ENCODE peak calls at places on chromosomes 1 and 21, in eight cellular contexts. One of them, this sample, is unnamed.

GRCh38 chr1:54355931-54356679 is 50.1 kb downstream of the SSBP3 start:
- DNase-seq in bronchial epithelial cell: no peak
- DNase-seq in osteocyte: no peak
- DNase-seq in heart left ventricle: no peak
- DNase-seq in CD8-positive, alpha-beta T cell: no peak
- DNase-seq in kidney: no peak
- DNase-seq in dorsolateral prefrontal cortex: no peak
- DNase-seq in WTC11: no peak
- DNase-seq in this sample: no peak

GRCh38 chr1:7403265-7404045 is 367.6 kb upstream of the VAMP3 start:
- DNase-seq in bronchial epithelial cell: no peak
- DNase-seq in osteocyte: peak
- DNase-seq in heart left ventricle: no peak
- DNase-seq in CD8-positive, alpha-beta T cell: no peak
- DNase-seq in kidney: no peak
- DNase-seq in dorsolateral prefrontal cortex: no peak
- DNase-seq in WTC11: no peak
- DNase-seq in this sample: no peak

GRCh38 chr1:165075725-165076370 is 280.7 kb downstream of the LMX1A start:
- DNase-seq in bronchial epithelial cell: peak
- DNase-seq in osteocyte: no peak
- DNase-seq in heart left ventricle: no peak
- DNase-seq in CD8-positive, alpha-beta T cell: no peak
- DNase-seq in kidney: no peak
- DNase-seq in dorsolateral prefrontal cortex: no peak
- DNase-seq in WTC11: peak
- DNase-seq in this sample: no peak

GRCh38 chr1:211323156-211324063 is 3.2 kb upstream of the TRAF5 start:
- DNase-seq in bronchial epithelial cell: peak
- DNase-seq in osteocyte: no peak
- DNase-seq in heart left ventricle: no peak
- DNase-seq in CD8-positive, alpha-beta T cell: peak
- DNase-seq in kidney: no peak
- DNase-seq in dorsolateral prefrontal cortex: no peak
- DNase-seq in WTC11: peak
- DNase-seq in this sample: peak

GRCh38 chr21:35905973-35906357 is 154.4 kb downstream of the SETD4 start:
- DNase-seq in bronchial epithelial cell: no peak
- DNase-seq in osteocyte: no peak
- DNase-seq in heart left ventricle: no peak
- DNase-seq in CD8-positive, alpha-beta T cell: no peak
- DNase-seq in kidney: no peak
- DNase-seq in dorsolateral prefrontal cortex: no peak
- DNase-seq in WTC11: no peak
- DNase-seq in this sample: no peak

GRCh38 chr1:56908619-56909340 is 54.2 kb downstream of the C8A start:
- DNase-seq in bronchial epithelial cell: no peak
- DNase-seq in osteocyte: no peak
- DNase-seq in heart left ventricle: no peak
- DNase-seq in CD8-positive, alpha-beta T cell: no peak
- DNase-seq in kidney: no peak
- DNase-seq in dorsolateral prefrontal cortex: no peak
- DNase-seq in WTC11: no peak
- DNase-seq in this sample: no peak

GRCh38 chr1:229379901-229380300 is 37.1 kb upstream of the CCSAP start:
- DNase-seq in bronchial epithelial cell: no peak
- DNase-seq in osteocyte: no peak
- DNase-seq in heart left ventricle: no peak
- DNase-seq in CD8-positive, alpha-beta T cell: no peak
- DNase-seq in kidney: no peak
- DNase-seq in dorsolateral prefrontal cortex: no peak
- DNase-seq in WTC11: no peak
- DNase-seq in this sample: no peak

GRCh38 chr1:31548518-31548898 is 27.8 kb upstream of the TINAGL1 start:
- DNase-seq in bronchial epithelial cell: no peak
- DNase-seq in osteocyte: no peak
- DNase-seq in heart left ventricle: no peak
- DNase-seq in CD8-positive, alpha-beta T cell: no peak
- DNase-seq in kidney: peak
- DNase-seq in dorsolateral prefrontal cortex: no peak
- DNase-seq in WTC11: no peak
- DNase-seq in this sample: no peak

GRCh38 chr1:28417441-28418277 is 48.1 kb downstream of the PHACTR4 start:
- DNase-seq in bronchial epithelial cell: peak
- DNase-seq in osteocyte: no peak
- DNase-seq in heart left ventricle: no peak
- DNase-seq in CD8-positive, alpha-beta T cell: no peak
- DNase-seq in kidney: no peak
- DNase-seq in dorsolateral prefrontal cortex: no peak
- DNase-seq in WTC11: no peak
- DNase-seq in this sample: no peak

GRCh38 chr1:184866991-184867788 is 107.1 kb downstream of the NIBAN1 start:
- DNase-seq in bronchial epithelial cell: peak
- DNase-seq in osteocyte: no peak
- DNase-seq in heart left ventricle: no peak
- DNase-seq in CD8-positive, alpha-beta T cell: peak
- DNase-seq in kidney: no peak
- DNase-seq in dorsolateral prefrontal cortex: no peak
- DNase-seq in WTC11: no peak
- DNase-seq in this sample: no peak

GRCh38 chr1:54273092-54273836 is 73.3 kb downstream of the MRPL37 start:
- DNase-seq in bronchial epithelial cell: no peak
- DNase-seq in osteocyte: peak
- DNase-seq in heart left ventricle: peak
- DNase-seq in CD8-positive, alpha-beta T cell: no peak
- DNase-seq in kidney: peak
- DNase-seq in dorsolateral prefrontal cortex: peak
- DNase-seq in WTC11: peak
- DNase-seq in this sample: peak

GRCh38 chr1:225426395-225427248 is 1.2 kb downstream of the LBR start:
- DNase-seq in bronchial epithelial cell: peak
- DNase-seq in osteocyte: no peak
- DNase-seq in heart left ventricle: no peak
- DNase-seq in CD8-positive, alpha-beta T cell: no peak
- DNase-seq in kidney: peak
- DNase-seq in dorsolateral prefrontal cortex: peak
- DNase-seq in WTC11: no peak
- DNase-seq in this sample: peak

GRCh38 chr1:95770596-95770995 is 536.6 kb downstream of the RWDD3 start:
- DNase-seq in bronchial epithelial cell: no peak
- DNase-seq in osteocyte: no peak
- DNase-seq in heart left ventricle: no peak
- DNase-seq in CD8-positive, alpha-beta T cell: no peak
- DNase-seq in kidney: no peak
- DNase-seq in dorsolateral prefrontal cortex: no peak
- DNase-seq in WTC11: no peak
- DNase-seq in this sample: no peak
- TF ChIP-seq CTCF in bronchial epithelial cell: no peak
- TF ChIP-seq CTCF in osteocyte: no peak
- TF ChIP-seq CTCF in heart left ventricle: no peak
- TF ChIP-seq CTCF in CD8-positive, alpha-beta T cell: no peak
- TF ChIP-seq CTCF in kidney: no peak
- TF ChIP-seq CTCF in dorsolateral prefrontal cortex: no peak
- TF ChIP-seq CTCF in WTC11: no peak
- TF ChIP-seq CTCF in this sample: no peak

GRCh38 chr1:218553197-218553596 is 208.1 kb downstream of the TGFB2 start:
- DNase-seq in bronchial epithelial cell: no peak
- DNase-seq in osteocyte: no peak
- DNase-seq in heart left ventricle: no peak
- DNase-seq in CD8-positive, alpha-beta T cell: no peak
- DNase-seq in kidney: no peak
- DNase-seq in dorsolateral prefrontal cortex: no peak
- DNase-seq in WTC11: no peak
- DNase-seq in this sample: no peak
- TF ChIP-seq CTCF in bronchial epithelial cell: no peak
- TF ChIP-seq CTCF in osteocyte: peak
- TF ChIP-seq CTCF in heart left ventricle: no peak
- TF ChIP-seq CTCF in CD8-positive, alpha-beta T cell: no peak
- TF ChIP-seq CTCF in kidney: no peak
- TF ChIP-seq CTCF in dorsolateral prefrontal cortex: no peak
- TF ChIP-seq CTCF in WTC11: no peak
- TF ChIP-seq CTCF in this sample: no peak

GRCh38 chr21:25801217-25802015 is 66.6 kb downstream of the GABPA start:
- DNase-seq in bronchial epithelial cell: peak
- DNase-seq in osteocyte: peak
- DNase-seq in heart left ventricle: peak
- DNase-seq in CD8-positive, alpha-beta T cell: peak
- DNase-seq in kidney: peak
- DNase-seq in dorsolateral prefrontal cortex: peak
- DNase-seq in WTC11: peak
- DNase-seq in this sample: peak
- TF ChIP-seq CTCF in bronchial epithelial cell: peak
- TF ChIP-seq CTCF in osteocyte: peak
- TF ChIP-seq CTCF in heart left ventricle: peak
- TF ChIP-seq CTCF in CD8-positive, alpha-beta T cell: peak
- TF ChIP-seq CTCF in kidney: peak
- TF ChIP-seq CTCF in dorsolateral prefrontal cortex: peak
- TF ChIP-seq CTCF in WTC11: peak
- TF ChIP-seq CTCF in this sample: peak

GRCh38 chr1:91078859-91079258 is 57.0 kb upstream of the ZNF644 start:
- DNase-seq in bronchial epithelial cell: no peak
- DNase-seq in osteocyte: no peak
- DNase-seq in heart left ventricle: no peak
- DNase-seq in CD8-positive, alpha-beta T cell: no peak
- DNase-seq in kidney: no peak
- DNase-seq in dorsolateral prefrontal cortex: no peak
- DNase-seq in WTC11: no peak
- DNase-seq in this sample: no peak

GRCh38 chr1:91076834-91077233 is 55.0 kb upstream of the ZNF644 start:
- DNase-seq in bronchial epithelial cell: no peak
- DNase-seq in osteocyte: no peak
- DNase-seq in heart left ventricle: no peak
- DNase-seq in CD8-positive, alpha-beta T cell: no peak
- DNase-seq in kidney: no peak
- DNase-seq in dorsolateral prefrontal cortex: no peak
- DNase-seq in WTC11: no peak
- DNase-seq in this sample: no peak

GRCh38 chr1:91073299-91073698 is 51.5 kb upstream of the ZNF644 start:
- DNase-seq in bronchial epithelial cell: no peak
- DNase-seq in osteocyte: no peak
- DNase-seq in heart left ventricle: no peak
- DNase-seq in CD8-positive, alpha-beta T cell: no peak
- DNase-seq in kidney: no peak
- DNase-seq in dorsolateral prefrontal cortex: no peak
- DNase-seq in WTC11: no peak
- DNase-seq in this sample: no peak

GRCh38 chr1:91071838-91072237 is 50.0 kb upstream of the ZNF644 start:
- DNase-seq in bronchial epithelial cell: no peak
- DNase-seq in osteocyte: no peak
- DNase-seq in heart left ventricle: no peak
- DNase-seq in CD8-positive, alpha-beta T cell: no peak
- DNase-seq in kidney: no peak
- DNase-seq in dorsolateral prefrontal cortex: no peak
- DNase-seq in WTC11: no peak
- DNase-seq in this sample: no peak

DNA sequence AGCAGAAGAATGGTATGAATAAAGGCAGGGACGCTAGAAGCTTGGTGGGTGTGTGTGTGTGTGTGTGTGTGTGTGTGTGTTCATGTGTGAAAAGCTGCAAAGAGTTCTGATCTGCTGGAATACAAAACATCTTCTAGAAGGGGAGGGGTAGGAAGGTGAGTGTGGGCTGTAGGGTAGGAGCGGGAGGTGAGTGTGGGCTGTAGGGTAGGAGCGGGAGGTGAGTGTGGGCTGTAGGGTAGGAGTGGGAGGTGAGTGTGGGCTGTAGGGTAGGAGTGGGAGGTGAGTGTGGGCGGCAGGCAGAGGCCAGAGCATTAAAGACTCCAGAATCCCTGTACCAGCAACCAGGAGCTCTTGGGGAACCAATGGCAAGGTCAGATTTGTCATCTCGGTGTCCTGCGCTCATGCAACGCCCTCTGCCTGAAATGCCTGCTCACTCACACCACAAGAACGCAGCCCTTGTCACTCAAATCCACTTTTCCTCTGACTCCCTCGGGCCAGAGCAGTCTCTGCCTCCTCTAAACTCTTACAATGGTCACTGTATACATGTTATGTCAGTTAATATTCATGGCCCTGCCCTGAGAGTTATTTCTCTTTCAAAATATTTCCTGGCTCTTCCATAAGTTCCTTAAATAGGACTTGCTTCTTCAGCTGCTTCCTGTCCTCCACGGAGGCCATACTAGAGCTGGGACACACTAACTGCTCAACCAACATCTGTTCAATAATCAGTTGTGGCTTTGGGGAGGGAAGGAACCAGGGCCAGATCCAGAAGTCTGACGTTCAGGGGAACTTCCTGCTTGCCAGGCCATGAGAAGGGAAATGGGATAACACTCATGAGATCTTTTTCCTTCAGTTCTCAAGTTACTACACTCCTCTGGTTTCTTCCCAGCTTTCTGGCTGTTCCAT is 53.6 kb upstream of the ZNF644 start:
- DNase-seq in bronchial epithelial cell: no peak
- DNase-seq in osteocyte: no peak
- DNase-seq in heart left ventricle: no peak
- DNase-seq in CD8-positive, alpha-beta T cell: no peak
- DNase-seq in kidney: no peak
- DNase-seq in dorsolateral prefrontal cortex: no peak
- DNase-seq in WTC11: no peak
- DNase-seq in this sample: no peak
- TF ChIP-seq CTCF in bronchial epithelial cell: no peak
- TF ChIP-seq CTCF in osteocyte: no peak
- TF ChIP-seq CTCF in heart left ventricle: no peak
- TF ChIP-seq CTCF in CD8-positive, alpha-beta T cell: no peak
- TF ChIP-seq CTCF in kidney: no peak
- TF ChIP-seq CTCF in dorsolateral prefrontal cortex: no peak
- TF ChIP-seq CTCF in WTC11: no peak
- TF ChIP-seq CTCF in this sample: no peak

GRCh38 chr1:210239295-210240155 is 6.9 kb downstream of the SERTAD4 start:
- DNase-seq in bronchial epithelial cell: peak
- DNase-seq in osteocyte: no peak
- DNase-seq in heart left ventricle: no peak
- DNase-seq in CD8-positive, alpha-beta T cell: no peak
- DNase-seq in kidney: no peak
- DNase-seq in dorsolateral prefrontal cortex: no peak
- DNase-seq in WTC11: peak
- DNase-seq in this sample: no peak
- TF ChIP-seq CTCF in bronchial epithelial cell: peak
- TF ChIP-seq CTCF in osteocyte: peak
- TF ChIP-seq CTCF in heart left ventricle: peak
- TF ChIP-seq CTCF in CD8-positive, alpha-beta T cell: no peak
- TF ChIP-seq CTCF in kidney: peak
- TF ChIP-seq CTCF in dorsolateral prefrontal cortex: peak
- TF ChIP-seq CTCF in WTC11: no peak
- TF ChIP-seq CTCF in this sample: peak

GRCh38 chr1:227917081-227917950 is 30.4 kb downstream of the WNT9A start:
- DNase-seq in bronchial epithelial cell: no peak
- DNase-seq in osteocyte: no peak
- DNase-seq in heart left ventricle: no peak
- DNase-seq in CD8-positive, alpha-beta T cell: no peak
- DNase-seq in kidney: peak
- DNase-seq in dorsolateral prefrontal cortex: peak
- DNase-seq in WTC11: no peak
- DNase-seq in this sample: no peak
- TF ChIP-seq CTCF in bronchial epithelial cell: no peak
- TF ChIP-seq CTCF in osteocyte: no peak
- TF ChIP-seq CTCF in heart left ventricle: no peak
- TF ChIP-seq CTCF in CD8-positive, alpha-beta T cell: no peak
- TF ChIP-seq CTCF in kidney: no peak
- TF ChIP-seq CTCF in dorsolateral prefrontal cortex: no peak
- TF ChIP-seq CTCF in WTC11: no peak
- TF ChIP-seq CTCF in this sample: peak

GRCh38 chr1:153288634-153289275 is 24.0 kb downstream of the PGLYRP3 start:
- DNase-seq in bronchial epithelial cell: peak
- DNase-seq in osteocyte: no peak
- DNase-seq in heart left ventricle: no peak
- DNase-seq in CD8-positive, alpha-beta T cell: no peak
- DNase-seq in kidney: no peak
- DNase-seq in dorsolateral prefrontal cortex: no peak
- DNase-seq in WTC11: peak
- DNase-seq in this sample: no peak
- TF ChIP-seq CTCF in bronchial epithelial cell: peak
- TF ChIP-seq CTCF in osteocyte: peak
- TF ChIP-seq CTCF in heart left ventricle: peak
- TF ChIP-seq CTCF in CD8-positive, alpha-beta T cell: no peak
- TF ChIP-seq CTCF in kidney: no peak
- TF ChIP-seq CTCF in dorsolateral prefrontal cortex: no peak
- TF ChIP-seq CTCF in WTC11: peak
- TF ChIP-seq CTCF in this sample: peak

This sample was measured in D721Med.